ENCODE peak calls at places on chromosomes 4 and X, in seven cellular contexts. Q is hippocampal formation; O is ELR; P is stimulated activated CD4-positive, alpha-beta T cell treated with anti-CD3 and anti-CD28 coated beads, Interleukin-2, amount 100 ng/mL, for 48 hours; T is activated CD4-positive, alpha-beta T cell treated with anti-CD3 and anti-CD28 coated beads, Interleukin-2, amount 10 ng/mL, durations not matched to agents 7 days and 5 days; A is mesenchymal stem cell; G is adipocyte. B is an unnamed sample.

GRCh38 chr4:67575232-67575888 is 16.8 kb downstream of the STAP1 start:
- DNase-seq in T (peak), P (no peak), A (no peak), G (no peak), O (no peak), Q (no peak), B (no peak)

GRCh38 chrX:101287402-101287801 is 3.7 kb downstream of the TAF7L start:
- DNase-seq in A (peak), Q (no peak), G (peak), T (peak), O (peak), P (peak), B (peak)

GRCh38 chr4:112857461-112857860 is 192.0 kb upstream of the ANK2 start:
- DNase-seq in O (peak), G (peak), T (no peak), Q (no peak), A (peak), P (no peak), B (no peak)

GRCh38 chr4:1809754-1810502 is 16.8 kb downstream of the FGFR3 start:
- DNase-seq in O (peak), G (peak), A (peak), Q (peak), T (peak), P (peak), B (peak)

GRCh38 chrX:39953879-39954278 is 143.9 kb downstream of the BCOR start:
- DNase-seq in P (no peak), O (peak), T (no peak), Q (no peak), G (peak), A (peak), B (no peak)

GRCh38 chr4:187090401-187090800 is 366.7 kb upstream of the FAT1 start:
- DNase-seq in A (peak), T (no peak), Q (no peak), P (no peak), O (peak), G (peak), B (no peak)

GRCh38 chr4:1989533-1990347 is 19.0 kb downstream of the NELFA start:
- DNase-seq in A (no peak), Q (no peak), P (no peak), O (no peak), T (no peak), G (no peak), B (no peak)

GRCh38 chr4:178105223-178105622 is 663.0 kb upstream of the AGA start:
- DNase-seq in G (no peak), O (no peak), Q (no peak), T (no peak), A (no peak), P (no peak), B (no peak)

GRCh38 chr4:108166038-108166437 is 2.7 kb downstream of the LEF1 start:
- DNase-seq in P (peak), T (peak), Q (no peak), O (no peak), A (no peak), G (no peak), B (no peak)

GRCh38 chrX:129655547-129656248 is 942 bp upstream of the APLN start:
- DNase-seq in A (peak), Q (no peak), T (peak), P (no peak), O (peak), G (no peak), B (no peak)

GRCh38 chr4:36348403-36348938 is 67.1 kb downstream of the DTHD1 start:
- DNase-seq in O (no peak), T (peak), Q (no peak), G (no peak), P (no peak), A (no peak), B (no peak)

GRCh38 chr4:81130569-81130968 is 84.5 kb downstream of the PRKG2 start:
- DNase-seq in P (no peak), O (no peak), A (no peak), T (no peak), G (no peak), Q (no peak), B (no peak)

GRCh38 chr4:176548571-176548970 is 228.8 kb downstream of the SPCS3 start:
- DNase-seq in G (peak), A (peak), Q (no peak), T (no peak), P (no peak), O (peak), B (no peak)

GRCh38 chr4:138275946-138276621 is 33.9 kb upstream of the SLC7A11 start:
- DNase-seq in Q (no peak), G (peak), A (peak), O (peak), P (no peak), T (no peak), B (peak)

B was measured in globus pallidus.